ENCODE peak calls at places on chromosomes 5 and 9, in five cellular contexts. X, Q, U, F and R are unnamed samples.

GRCh38 chr9:120366646-120367019 is 213.3 kb downstream of the CDK5RAP2 start:
- DNase-seq in F (no peak), Q (peak), U (peak), X (peak), R (no peak)

GRCh38 chr9:107969141-107969540 is 479.6 kb upstream of the KLF4 start:
- DNase-seq in X (no peak), F (no peak), U (no peak), Q (no peak), R (no peak)

GRCh38 chr5:120535900-120536299 is 71.8 kb downstream of the PRR16 start:
- DNase-seq in U (no peak), F (no peak), X (no peak), Q (no peak), R (no peak)

GRCh38 chr9:124110307-124110915 is 98.8 kb downstream of the LHX2 start:
- DNase-seq in X (peak), Q (peak), U (no peak), F (no peak), R (peak)

GRCh38 chr9:94081435-94081834 is 2.8 kb upstream of the PTPDC1 start:
- DNase-seq in X (no peak), F (no peak), U (no peak), Q (no peak), R (no peak)

GRCh38 chr5:157533011-157533481 is 42.5 kb downstream of the ADAM19 start:
- DNase-seq in X (peak), U (no peak), F (no peak), Q (no peak), R (no peak)

GRCh38 chr5:175325681-175326080 is 118.3 kb downstream of the DRD1 start:
- DNase-seq in F (no peak), X (no peak), Q (no peak), U (no peak), R (no peak)

GRCh38 chr5:45262061-45262590 is 434.1 kb downstream of the HCN1 start:
- DNase-seq in X (no peak), F (no peak), U (no peak), Q (no peak), R (no peak)

GRCh38 chr9:72315510-72316287 is 49.3 kb downstream of the ZFAND5 start:
- DNase-seq in F (no peak), U (no peak), X (no peak), Q (no peak), R (peak)

GRCh38 chr9:78210841-78211301 is 25.0 kb upstream of the CEP78 start:
- DNase-seq in F (peak), Q (no peak), X (no peak), U (no peak), R (no peak)

GRCh38 chr5:34501840-34502239 is 154.3 kb upstream of the RAI14 start:
- DNase-seq in X (no peak), U (no peak), Q (no peak), F (no peak), R (no peak)

GRCh38 chr9:126205260-126205659 is 121.4 kb upstream of the MVB12B start:
- DNase-seq in U (no peak), X (no peak), F (no peak), Q (no peak), R (no peak)

GRCh38 chr9:18890372-18890771 is 142.6 kb downstream of the SAXO1 start:
- DNase-seq in U (no peak), F (peak), X (no peak), Q (no peak), R (no peak)

GRCh38 chr9:125432715-125433385 is 171.2 kb downstream of the GAPVD1 start:
- DNase-seq in X (no peak), F (no peak), Q (no peak), U (no peak), R (no peak)

GRCh38 chr9:128818839-128819715 is 777 bp downstream of the ENDOG start:
- DNase-seq in U (no peak), Q (no peak), F (no peak), X (no peak), R (no peak)

GRCh38 chr5:16897284-16897704 is 38.8 kb downstream of the MYO10 start:
- DNase-seq in U (no peak), F (no peak), X (no peak), Q (no peak), R (no peak)

GRCh38 chr5:150410524-150411244 is 2.0 kb downstream of the CD74 start:
- DNase-seq in F (peak), U (no peak), X (peak), Q (peak), R (peak)

DNA sequence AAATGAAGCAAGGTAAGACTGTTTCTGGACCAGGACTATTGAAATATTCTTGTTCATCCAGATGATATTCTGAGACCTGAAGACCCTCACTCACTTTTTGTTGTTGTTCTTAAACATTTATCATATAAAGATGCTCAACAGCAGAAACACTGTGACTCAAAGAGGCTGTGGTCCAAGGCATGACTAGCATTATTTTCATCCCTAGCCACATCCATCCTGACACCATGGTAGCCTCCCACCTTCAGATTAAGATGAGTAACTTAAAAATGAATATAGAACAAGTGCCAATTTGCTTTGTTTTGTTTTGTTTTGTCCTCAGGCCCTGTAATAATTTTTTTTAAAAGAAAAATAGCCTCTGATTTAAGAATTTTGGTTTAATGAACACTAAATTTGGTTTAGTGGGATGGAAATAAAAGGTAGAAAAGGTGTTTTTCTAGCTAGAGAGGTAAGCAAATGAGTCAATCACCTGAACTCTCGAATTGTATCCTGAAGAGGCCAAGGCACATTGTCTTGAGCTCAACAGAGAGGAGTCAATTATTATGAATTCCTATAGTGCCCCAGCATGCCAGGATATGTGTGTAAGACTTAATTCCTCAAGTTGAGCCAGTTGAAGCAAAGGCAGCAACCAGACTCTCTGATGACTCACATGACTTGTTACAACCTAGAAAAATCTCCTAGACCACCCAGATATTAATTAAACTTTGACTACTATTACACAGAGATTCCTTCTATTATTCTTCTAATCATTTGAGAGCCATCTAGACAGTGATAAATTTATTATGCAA is 380.1 kb upstream of the TUSC1 start:
- DNase-seq in Q (no peak), F (no peak), U (no peak), X (no peak), R (no peak)
- TF ChIP-seq SUZ12 in Q (no peak), F (no peak), U (no peak), X (no peak), R (no peak)

GRCh38 chr5:163968651-163969050 is 463.2 kb downstream of the MAT2B start:
- DNase-seq in Q (no peak), F (no peak), X (no peak), U (no peak), R (no peak)

GRCh38 chr5:163967273-163967672 is 461.9 kb downstream of the MAT2B start:
- DNase-seq in X (no peak), Q (no peak), F (no peak), U (no peak), R (no peak)

GRCh38 chr5:163964650-163965049 is 459.2 kb downstream of the MAT2B start:
- DNase-seq in X (no peak), Q (no peak), U (no peak), F (no peak), R (no peak)

GRCh38 chr5:163963881-163964280 is 458.5 kb downstream of the MAT2B start:
- DNase-seq in U (no peak), Q (no peak), X (no peak), F (no peak), R (no peak)
- TF ChIP-seq SUZ12 in U (no peak), Q (no peak), X (no peak), F (no peak), R (no peak)

DNA sequence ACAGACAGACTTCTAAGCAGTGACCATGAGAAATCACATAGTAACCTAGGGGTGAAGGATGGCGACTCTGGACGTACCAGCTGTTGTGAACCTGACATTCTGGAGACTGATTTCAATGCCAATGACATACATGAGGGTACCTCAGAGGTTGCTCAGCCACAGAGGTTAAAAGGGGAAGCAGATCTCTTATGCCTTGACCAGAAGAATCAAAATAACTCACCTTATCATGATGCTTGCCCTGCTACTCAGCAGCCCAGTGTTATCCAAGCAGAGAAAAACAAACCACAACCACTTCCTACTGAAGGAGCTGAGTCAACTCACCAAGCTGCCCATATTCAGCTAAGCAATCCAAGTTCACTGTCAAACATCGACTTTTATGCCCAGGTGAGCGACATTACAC is 38.0 kb upstream of the CCDC152 start:
- DNase-seq in Q (no peak), U (no peak), X (no peak), F (peak), R (no peak)
- TF ChIP-seq SUZ12 in Q (no peak), U (no peak), X (no peak), F (no peak), R (no peak)

GRCh38 chr9:110214956-110215355 is 7.0 kb upstream of the C9orf152 start:
- DNase-seq in Q (no peak), X (peak), F (no peak), U (no peak), R (no peak)

GRCh38 chr9:110220809-110221208 is 12.8 kb upstream of the C9orf152 start:
- DNase-seq in X (peak), Q (no peak), U (no peak), F (no peak), R (no peak)

GRCh38 chr9:110214553-110214952 is 6.6 kb upstream of the C9orf152 start:
- DNase-seq in U (no peak), Q (no peak), X (peak), F (no peak), R (no peak)

GRCh38 chr9:110214090-110214489 is 6.1 kb upstream of the C9orf152 start:
- DNase-seq in Q (no peak), F (no peak), U (no peak), X (peak), R (no peak)

GRCh38 chr9:110217656-110218099 is 9.7 kb upstream of the C9orf152 start:
- DNase-seq in U (no peak), F (no peak), Q (peak), X (peak), R (no peak)
- TF ChIP-seq SUZ12 in U (no peak), F (no peak), Q (no peak), X (no peak), R (no peak)

DNA sequence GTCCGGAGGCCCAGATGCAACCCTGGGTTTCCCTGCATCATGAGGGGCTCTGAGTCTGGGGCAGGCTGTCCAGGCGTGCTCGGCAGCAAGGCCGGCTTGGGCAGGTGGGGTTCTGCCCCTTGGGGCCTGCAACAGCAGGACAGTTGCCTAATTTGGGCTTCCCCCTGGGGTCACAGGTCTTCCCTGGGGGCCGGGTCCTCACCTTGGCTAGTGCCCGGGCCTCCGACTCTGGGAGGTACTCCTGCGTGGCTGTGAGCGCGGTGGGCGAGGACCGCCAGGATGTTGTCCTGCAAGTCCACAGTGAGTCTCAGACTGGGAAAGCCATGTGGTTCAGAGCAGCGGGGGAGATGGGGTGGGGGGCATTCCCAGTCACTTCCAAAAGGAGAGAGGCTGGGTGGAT is 82.1 kb upstream of the ASS1 start:
- DNase-seq in X (no peak), Q (no peak), F (no peak), U (no peak), R (no peak)
- TF ChIP-seq SUZ12 in X (no peak), Q (no peak), F (no peak), U (no peak), R (no peak)